ENCODE peak calls at places on chromosome 17, in eight cellular contexts. E is kidney epithelial cell, N is OCI-LY7, X is transverse colon, J is IMR-90, H is cardiac fibroblast, I is AG04449, F is mammary epithelial cell. Y is an unnamed sample.

GRCh38 chr17:57925361-57925990 is 29.7 kb downstream of the CUEDC1 start:
- DNase-seq in E (no peak), F (no peak), X (no peak), J (no peak), N (no peak), I (no peak), H (no peak), Y (no peak)

GRCh38 chr17:17353625-17354484 is 50.7 kb downstream of the NT5M start:
- DNase-seq in J (no peak), H (no peak), X (no peak), F (no peak), E (no peak), I (no peak), N (no peak), Y (no peak)

GRCh38 chr17:44766409-44767038 is 7.7 kb downstream of the ADAM11 start:
- DNase-seq in N (no peak), E (no peak), I (no peak), F (no peak), J (no peak), X (no peak), H (no peak), Y (no peak)

GRCh38 chr17:11490171-11490760 is 108.0 kb upstream of the DNAH9 start:
- DNase-seq in J (no peak), N (no peak), E (no peak), I (no peak), X (no peak), F (no peak), H (no peak), Y (no peak)

GRCh38 chr17:16100737-16101400 is 101.2 kb downstream of the TTC19 start:
- DNase-seq in H (peak; percentile 61), F (no peak), J (no peak), N (no peak), X (no peak), E (no peak), I (no peak), Y (no peak)

GRCh38 chr17:19943026-19943425 is 34.6 kb downstream of the AKAP10 start:
- DNase-seq in N (no peak), J (no peak), E (no peak), F (no peak), H (no peak), I (no peak), X (no peak), Y (no peak)

GRCh38 chr17:56593741-56594527 is 435 bp downstream of the NOG start:
- DNase-seq in E (no peak), H (peak; percentile 63), X (peak; percentile 16), I (no peak), F (peak; percentile 79), J (peak; percentile 71), N (peak; percentile 3), Y (no peak)

GRCh38 chr17:7080445-7081041 is 492 bp upstream of the CLEC10A start:
- DNase-seq in I (no peak), H (peak; percentile 13), J (no peak), F (no peak), E (no peak), X (no peak), N (no peak), Y (no peak)

GRCh38 chr17:75738218-75738802 is 17.1 kb downstream of the ITGB4 start:
- DNase-seq in J (peak; percentile 27), X (no peak), N (peak; percentile 80), F (no peak), I (no peak), H (peak; percentile 46), E (no peak), Y (no peak)

GRCh38 chr17:62637809-62638208 is 10.3 kb downstream of the MRC2 start:
- DNase-seq in H (no peak), X (no peak), F (no peak), I (no peak), E (no peak), J (no peak), N (no peak), Y (no peak)

GRCh38 chr17:62902573-62903229 is 63.3 kb upstream of the TANC2 start:
- DNase-seq in N (no peak), F (no peak), I (no peak), E (no peak), H (peak; percentile 10), X (no peak), J (no peak), Y (no peak)

GRCh38 chr17:63600569-63601438 is at the start of gene TACO1:
- DNase-seq in H (peak; percentile 89), I (peak; percentile 26), N (peak; percentile 87), J (peak; percentile 83), X (peak; percentile 85), E (peak; percentile 14), F (peak; percentile 73), Y (no peak)

GRCh38 chr17:75244133-75244866 is 17.1 kb downstream of the GGA3 start:
- DNase-seq in N (peak; percentile 94), I (no peak), H (no peak), F (no peak), E (no peak), X (peak; percentile 52), J (no peak), Y (no peak)

GRCh38 chr17:36755586-36755985 is 154.2 kb downstream of the MRM1 start:
- DNase-seq in E (no peak), J (no peak), F (peak; percentile 18), H (peak; percentile 11), I (no peak), X (peak; percentile 67), N (peak; percentile 13), Y (no peak)

DNA sequence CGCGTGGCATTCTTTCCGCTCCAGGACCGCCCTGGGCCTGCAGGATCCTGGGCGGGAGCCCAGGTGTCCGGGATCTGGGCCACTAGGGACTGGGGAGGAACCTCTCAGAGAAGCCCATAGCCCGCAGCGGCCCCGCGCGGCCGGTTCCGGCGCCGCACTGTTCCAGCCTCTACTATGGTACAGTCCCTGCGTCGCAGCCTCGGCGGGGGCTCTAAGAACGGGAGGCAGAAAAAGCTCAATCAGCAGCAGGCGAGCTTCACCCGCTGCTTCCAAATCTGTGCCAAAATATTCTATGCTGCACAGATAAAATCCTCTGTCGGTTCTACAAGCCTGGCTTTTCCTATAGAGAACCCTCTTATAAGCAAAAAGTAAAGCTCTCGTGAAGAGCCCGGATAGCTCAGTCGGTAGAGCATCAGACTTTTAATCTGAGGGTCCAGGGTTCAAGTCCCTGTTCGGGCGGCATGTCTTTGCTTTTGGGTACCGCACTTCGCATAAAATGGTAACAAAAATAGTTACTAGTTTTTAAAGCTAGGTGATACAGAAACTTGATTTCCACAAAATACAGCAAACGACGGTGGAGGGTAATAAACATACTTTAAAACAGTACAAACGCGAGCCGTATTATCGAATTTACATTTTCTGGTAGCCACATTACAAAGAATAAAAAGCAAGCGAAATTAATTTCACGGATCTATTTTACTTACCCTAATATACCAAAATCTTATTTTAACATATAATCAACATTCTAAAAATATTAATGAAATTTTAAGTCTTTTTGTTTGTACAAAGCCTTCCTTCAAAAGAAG is 658 bp upstream of the ALOXE3 start:
- DNase-seq in E (no peak), H (peak; percentile 87), X (peak; percentile 91), J (peak; percentile 80), I (no peak), N (peak; percentile 89), F (peak; percentile 75), Y (no peak)
- H3K4me3 ChIP-seq in E (peak overlapping the region; percentile 46), H (peak overlapping the region; percentile 58), X (peak overlapping the region; percentile 46), J (peak overlapping the region; percentile 60), I (peak overlapping the region; percentile 73), N (peak overlapping the region; percentile 79), F (peak overlapping the region; percentile 61), Y (peak overlapping the region; percentile 53)

DNA sequence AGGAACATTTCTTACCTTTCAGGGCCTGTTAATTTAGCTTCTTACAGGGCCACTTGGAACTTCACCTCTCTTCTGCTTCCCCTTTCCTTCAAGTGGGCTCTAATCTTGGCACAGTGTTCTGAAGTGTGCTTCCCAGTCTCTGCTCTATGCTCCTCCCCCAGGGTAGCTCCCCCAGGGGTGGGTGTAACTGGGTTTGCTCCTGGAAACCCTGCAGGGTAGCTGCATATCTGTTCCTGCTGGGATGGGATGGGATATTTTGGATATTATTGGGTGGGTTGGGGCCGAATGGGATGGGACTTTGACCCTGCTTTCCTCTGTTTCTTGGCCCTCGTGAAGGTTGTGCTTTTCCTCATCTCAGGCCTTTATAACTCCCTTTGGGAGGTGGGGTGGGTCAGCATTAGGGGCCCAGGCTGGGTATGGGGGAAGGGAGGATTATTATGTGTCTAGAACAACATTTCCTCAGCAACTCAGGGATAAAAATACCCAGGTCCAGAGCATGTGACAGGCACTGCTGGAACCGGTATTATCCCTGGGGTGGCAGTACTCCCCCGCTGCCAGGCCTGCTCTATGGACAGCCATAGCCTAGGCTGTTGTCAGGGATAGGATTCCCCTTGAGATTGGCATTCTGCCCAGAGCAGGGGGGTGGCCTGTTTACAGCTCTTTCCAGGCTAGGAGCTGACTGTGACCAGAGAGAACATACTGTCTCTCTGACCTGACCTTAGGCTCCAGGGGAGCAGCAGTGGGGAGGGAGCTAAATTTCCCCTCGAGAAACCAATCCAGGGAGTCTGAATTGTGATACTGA is 5.0 kb downstream of the NFE2L1 start:
- DNase-seq in E (no peak), N (no peak), F (no peak), H (peak; percentile 75), I (no peak), X (peak; percentile 57), J (peak; percentile 40), Y (no peak)
- H3K4me3 ChIP-seq in E (no peak overlapping the region), N (peak overlapping the region; percentile 36), F (no peak overlapping the region), H (peak overlapping the region; percentile 67), I (peak overlapping the region; percentile 20), X (no peak overlapping the region), J (no peak overlapping the region), Y (peak overlapping the region; percentile 1)

GRCh38 chr17:77571141-77571540 is 387.4 kb upstream of the TNRC6C start:
- DNase-seq in X (no peak), J (no peak), F (no peak), I (no peak), E (no peak), N (no peak), H (no peak), Y (no peak)
- H3K4me3 ChIP-seq in X (no peak overlapping the region), J (no peak overlapping the region), F (no peak overlapping the region), I (no peak overlapping the region), E (no peak overlapping the region), N (no peak overlapping the region), H (no peak overlapping the region), Y (no peak overlapping the region)

GRCh38 chr17:43683928-43684653 is 22.4 kb upstream of the MEOX1 start:
- DNase-seq in I (no peak), H (no peak), X (no peak), N (no peak), F (no peak), J (no peak), E (no peak), Y (no peak)

GRCh38 chr17:43694081-43694870 is 32.6 kb upstream of the MEOX1 start:
- DNase-seq in J (peak; percentile 75), N (peak; percentile 79), I (no peak), F (peak; percentile 74), X (peak; percentile 78), E (no peak), H (peak; percentile 87), Y (no peak)

GRCh38 chr17:43691317-43691693 is 29.6 kb upstream of the MEOX1 start:
- DNase-seq in E (no peak), N (no peak), F (no peak), H (no peak), J (no peak), X (no peak), I (no peak), Y (no peak)

GRCh38 chr17:43690624-43691316 is 29.0 kb upstream of the MEOX1 start:
- DNase-seq in N (no peak), X (no peak), J (no peak), H (no peak), F (no peak), E (no peak), I (no peak), Y (no peak)

GRCh38 chr17:43689814-43690213 is 28.1 kb upstream of the MEOX1 start:
- DNase-seq in F (no peak), H (no peak), E (no peak), X (no peak), I (no peak), J (no peak), N (no peak), Y (no peak)
- H3K4me3 ChIP-seq in F (no peak overlapping the region), H (no peak overlapping the region), E (no peak overlapping the region), X (no peak overlapping the region), I (no peak overlapping the region), J (no peak overlapping the region), N (no peak overlapping the region), Y (no peak overlapping the region)

GRCh38 chr17:42675348-42675983 is 1.3 kb downstream of the PLEKHH3 start:
- DNase-seq in E (no peak), J (no peak), X (peak; percentile 44), N (peak; percentile 33), F (no peak), I (no peak), H (no peak), Y (no peak)
- H3K4me3 ChIP-seq in E (peak overlapping the region; percentile 89), J (peak overlapping the region; percentile 82), X (peak overlapping the region; percentile 75), N (peak overlapping the region; percentile 82), F (peak overlapping the region; percentile 89), I (peak overlapping the region; percentile 94), H (peak overlapping the region; percentile 91), Y (peak overlapping the region; percentile 83)

Y was measured in BJ.